ENCODE peak calls at places on chromosomes 16 and 17, in seven cellular contexts. J, M, F, O, N, A and I are unnamed samples.

GRCh38 chr17:82240506-82241182 is 11.8 kb downstream of the SLC16A3 start:
- DNase-seq in J (no peak), M (no peak), F (no peak), O (no peak), N (peak), A (no peak), I (no peak)

GRCh38 chr17:39018267-39019134 is 51.3 kb upstream of the FBXO47 start:
- DNase-seq in J (no peak), M (no peak), F (no peak), O (no peak), N (no peak), A (no peak), I (no peak)

GRCh38 chr16:47043200-47043599 is 69.7 kb upstream of the DNAJA2 start:
- DNase-seq in J (no peak), M (no peak), F (no peak), O (no peak), N (no peak), A (no peak), I (no peak)

GRCh38 chr16:84247844-84248243 is 8.0 kb upstream of the KCNG4 start:
- DNase-seq in J (no peak), M (no peak), F (no peak), O (no peak), N (no peak), A (peak), I (no peak)

GRCh38 chr16:71540-72341 is 690 bp downstream of the RHBDF1 start:
- DNase-seq in J (no peak), M (no peak), F (peak), O (no peak), N (peak), A (peak), I (no peak)

GRCh38 chr17:12580640-12581039 is 85.0 kb upstream of the MYOCD start:
- DNase-seq in J (no peak), M (no peak), F (no peak), O (no peak), N (no peak), A (no peak), I (no peak)

GRCh38 chr16:14289692-14290340 is 218.7 kb downstream of the MRTFB start:
- DNase-seq in J (no peak), M (no peak), F (peak), O (no peak), N (no peak), A (peak), I (no peak)

GRCh38 chr16:46948548-46949166 is 24.8 kb downstream of the DNAJA2 start:
- DNase-seq in J (no peak), M (no peak), F (no peak), O (no peak), N (no peak), A (no peak), I (no peak)

GRCh38 chr16:49631521-49632041 is 224.3 kb downstream of the ZNF423 start:
- DNase-seq in J (no peak), M (no peak), F (no peak), O (no peak), N (no peak), A (no peak), I (no peak)

GRCh38 chr17:57486978-57487377 is 230.7 kb downstream of the MSI2 start:
- DNase-seq in J (no peak), M (no peak), F (no peak), O (no peak), N (no peak), A (no peak), I (no peak)

GRCh38 chr17:72267601-72268000 is 146.8 kb downstream of the SOX9 start:
- DNase-seq in J (no peak), M (no peak), F (no peak), O (no peak), N (no peak), A (no peak), I (no peak)

GRCh38 chr17:62781356-62781755 is 26.8 kb downstream of the MARCHF10 start:
- DNase-seq in J (no peak), M (no peak), F (no peak), O (no peak), N (no peak), A (no peak), I (no peak)

GRCh38 chr16:85448557-85449194 is 164.4 kb upstream of the GSE1 start:
- DNase-seq in J (no peak), M (no peak), F (no peak), O (no peak), N (no peak), A (no peak), I (no peak)

GRCh38 chr16:27097671-27098275 is 31.0 kb downstream of the C16orf82 start:
- DNase-seq in J (no peak), M (no peak), F (no peak), O (no peak), N (peak), A (no peak), I (no peak)

GRCh38 chr17:18854956-18855355 is 3.0 kb upstream of the PRPSAP2 start:
- DNase-seq in J (no peak), M (no peak), F (no peak), O (no peak), N (no peak), A (no peak), I (no peak)

GRCh38 chr17:81563861-81564586 is 11.9 kb upstream of the FAAP100 start:
- DNase-seq in J (no peak), M (no peak), F (peak), O (no peak), N (no peak), A (no peak), I (no peak)

GRCh38 chr16:4402439-4403132 is 13.8 kb downstream of the CORO7 start:
- DNase-seq in J (peak), M (peak), F (peak), O (peak), N (peak), A (peak), I (peak)